ENCODE peak calls at places on chromosomes 11 and 22, in nine cellular contexts. I is activated CD8-positive, alpha-beta memory T cell treated with anti-CD3 and anti-CD28 coated beads, Interleukin-2, amount 50 U/mL, for 4 hours; O is GM04503; W is activated T-cell treated with anti-CD3 and anti-CD28 coated beads for 1 hour; X is HFFc6; P is NCI-H1105; Y is C1 segment of cervical spinal cord; L is activated T-helper 1 cell treated with anti-CD3 and anti-CD28 coated beads, Interleukin-12 subunit alpha, Interleukin-12 subunit beta, Interleukin-2, Interleukin-4 antibody, amounts not matched to agents 30 ng/mL and 10 ng/mL and 1 ng/mL, durations not matched to agents 14 hours and 24 hours and 36 hours; J is GM03348. S is an unnamed sample.

GRCh38 chr11:46948378-46949131 is 12.0 kb downstream of the CSTPP1 start:
- DNase-seq in J (peak), W (no peak), X (peak), Y (no peak), I (no peak), O (peak), L (no peak), P (no peak), S (no peak)

GRCh38 chr11:66299189-66299588 is 7.5 kb downstream of the TMEM151A start:
- DNase-seq in Y (no peak), P (no peak), I (no peak), L (no peak), X (no peak), W (no peak), O (no peak), J (no peak), S (no peak)

GRCh38 chr22:23516304-23516703 is 63.8 kb downstream of the IGLL1 start:
- DNase-seq in J (no peak), O (no peak), X (no peak), L (no peak), Y (no peak), I (no peak), W (no peak), P (no peak), S (no peak)

GRCh38 chr11:124894606-124895430 is 2.8 kb downstream of the ROBO4 start:
- DNase-seq in O (no peak), Y (no peak), L (no peak), J (no peak), P (no peak), X (no peak), I (no peak), W (no peak), S (no peak)

GRCh38 chr11:8090756-8091155 is 9.7 kb downstream of the TUB start:
- DNase-seq in L (no peak), J (peak), X (no peak), O (no peak), W (no peak), P (peak), I (no peak), Y (no peak), S (no peak)

GRCh38 chr11:111526501-111526900 is 11.9 kb downstream of the HOATZ start:
- DNase-seq in W (no peak), O (no peak), L (no peak), P (no peak), I (peak), Y (no peak), J (peak), X (no peak), S (no peak)

GRCh38 chr11:61700221-61700620 is 20.0 kb downstream of the DAGLA start:
- DNase-seq in J (peak), Y (no peak), O (peak), W (no peak), I (no peak), L (no peak), P (no peak), X (peak), S (no peak)

GRCh38 chr11:114019046-114019445 is 40.5 kb upstream of the ZBTB16 start:
- DNase-seq in O (no peak), J (no peak), I (no peak), Y (no peak), P (no peak), L (no peak), X (no peak), W (no peak), S (no peak)

GRCh38 chr11:13288375-13289029 is 10.9 kb downstream of the BMAL1 start:
- DNase-seq in Y (no peak), W (no peak), X (no peak), J (no peak), O (no peak), P (no peak), L (no peak), I (no peak), S (no peak)

GRCh38 chr11:119747868-119748660 is 19.1 kb upstream of the NECTIN1 start:
- DNase-seq in O (no peak), W (no peak), Y (no peak), L (no peak), J (no peak), I (no peak), P (no peak), X (no peak), S (no peak)

GRCh38 chr11:8219257-8220021 is 44.2 kb downstream of the LMO1 start:
- DNase-seq in Y (no peak), X (peak), I (peak), J (peak), W (no peak), P (peak), L (no peak), O (no peak), S (peak)

GRCh38 chr11:113877673-113878060 is 2.3 kb upstream of the USP28 start:
- DNase-seq in X (no peak), I (no peak), W (no peak), L (no peak), P (no peak), Y (no peak), J (no peak), O (no peak), S (no peak)

S was measured in occipital lobe.